ENCODE peak calls at places on chromosomes 6 and 20, in nine cellular contexts. D is psoas muscle, T is fibroblast of lung, A is cardiac muscle cell, S is stomach, U is lower lobe of right lung, H is astrocyte, Z is GM23338, E is IMR-90. Q is an unnamed sample. For H3K4me1, the result is how much of the 10 kb centered on the place peaks cover.

GRCh38 chr6:163335671-163336545 is 78.6 kb upstream of the QKI start:
- DNase-seq in D (peak), U (peak), E (peak), H (no peak), A (peak), Z (peak), T (no peak), S (no peak), Q (no peak)

GRCh38 chr20:51416532-51417244 is 125.8 kb downstream of the NFATC2 start:
- DNase-seq in S (no peak), D (no peak), Z (no peak), H (no peak), A (no peak), U (no peak), E (no peak), T (no peak), Q (no peak)

GRCh38 chr6:6003334-6004146 is 3.2 kb downstream of the NRN1 start:
- DNase-seq in T (no peak), E (no peak), Z (peak), D (no peak), A (peak), U (peak), S (no peak), H (no peak), Q (no peak)

GRCh38 chr6:134422426-134423231 is 104.7 kb upstream of the SGK1 start:
- DNase-seq in U (no peak), S (no peak), Z (no peak), T (peak), E (peak), A (no peak), D (no peak), H (peak), Q (peak)

GRCh38 chr6:43515808-43516207 is 918 bp downstream of the YIPF3 start:
- DNase-seq in E (no peak), T (no peak), U (no peak), H (no peak), S (no peak), Z (no peak), A (no peak), D (no peak), Q (no peak)

GRCh38 chr20:50395258-50395729 is 114.9 kb upstream of the PTPN1 start:
- DNase-seq in T (peak), U (peak), D (peak), A (no peak), E (peak), S (peak), Z (no peak), H (no peak), Q (no peak)

GRCh38 chr6:42193491-42193894 is 1.3 kb downstream of the GUCA1B start:
- DNase-seq in U (no peak), S (no peak), Z (peak), A (no peak), H (peak), D (no peak), T (peak), E (no peak), Q (peak)

GRCh38 chr6:159926542-159927203 is 35.9 kb downstream of the MAS1 start:
- DNase-seq in T (no peak), E (no peak), U (no peak), H (no peak), S (no peak), Z (no peak), D (no peak), A (no peak), Q (no peak)

GRCh38 chr20:10558635-10559187 is 115.1 kb downstream of the JAG1 start:
- DNase-seq in S (no peak), U (no peak), D (no peak), A (peak), T (peak), Z (no peak), H (peak), E (peak), Q (peak)

DNA sequence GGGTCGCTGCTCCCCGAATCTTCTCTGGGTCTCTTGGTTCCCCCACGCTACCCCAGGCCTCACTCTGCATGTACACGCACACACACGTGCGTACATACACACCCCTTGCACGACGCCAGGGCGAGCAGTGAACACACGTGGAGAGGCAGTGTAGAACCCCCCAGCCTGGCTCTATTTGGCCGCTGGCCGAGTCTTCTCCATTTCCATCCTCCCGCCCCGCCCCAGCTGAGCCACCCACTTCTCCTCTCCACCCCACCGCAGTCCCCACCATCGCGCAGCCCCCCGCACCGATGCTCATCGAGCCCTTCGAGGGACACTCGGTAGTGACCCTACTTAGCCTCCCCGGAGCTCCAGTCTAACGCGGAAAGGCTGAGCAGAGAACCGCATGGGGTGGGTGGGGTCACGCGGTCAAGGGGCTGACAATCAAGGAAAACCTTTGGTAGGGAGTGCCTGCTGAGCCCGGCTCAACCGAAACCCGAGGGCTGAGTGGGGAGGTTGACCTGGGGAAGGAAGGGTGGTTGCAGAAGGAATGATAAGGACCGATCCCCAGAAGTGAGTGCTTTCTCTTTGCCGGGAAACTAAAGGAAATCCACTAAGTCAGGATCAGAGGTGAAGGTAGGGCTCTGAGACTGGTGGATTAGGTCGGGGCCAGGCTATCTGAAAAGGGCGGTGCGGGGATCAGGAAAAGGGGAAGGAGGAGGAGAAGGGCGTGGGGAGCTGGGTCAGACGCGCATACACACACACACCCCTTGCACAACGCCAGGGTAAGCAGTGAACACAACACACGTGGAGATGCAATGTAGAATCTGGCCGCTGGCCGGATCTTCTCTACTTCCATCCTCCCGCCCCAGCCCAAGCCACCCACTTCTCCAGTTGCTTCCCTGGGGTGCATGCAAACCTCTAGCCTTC is 49.8 kb downstream of the CPXM1 start:
- DNase-seq in T (peak), U (peak), E (peak), A (no peak), S (peak), H (no peak), D (peak), Z (peak), Q (no peak)
- TF ChIP-seq CTCF in T (no peak), U (no peak), E (no peak), A (no peak), S (no peak), H (no peak), D (no peak), Z (no peak), Q (no peak)

GRCh38 chr6:105077592-105078463 is 102.0 kb downstream of the POPDC3 start:
- DNase-seq in A (peak), U (no peak), Z (peak), E (peak), T (peak), S (no peak), D (no peak), H (peak), Q (peak)
- H3K4me1 ChIP-seq in A (under half), U (under half), Z (under half), E (under half), T (under half), S (under half), D (under half), H (under half), Q (under half)

GRCh38 chr6:155327326-155328073 is 13.2 kb upstream of the TFB1M start:
- DNase-seq in T (peak), D (peak), S (peak), E (peak), A (peak), U (peak), H (peak), Z (peak), Q (no peak)
- TF ChIP-seq CTCF in T (peak), D (peak), S (no peak), E (peak), A (peak), U (peak), H (peak), Z (peak), Q (peak)

DNA sequence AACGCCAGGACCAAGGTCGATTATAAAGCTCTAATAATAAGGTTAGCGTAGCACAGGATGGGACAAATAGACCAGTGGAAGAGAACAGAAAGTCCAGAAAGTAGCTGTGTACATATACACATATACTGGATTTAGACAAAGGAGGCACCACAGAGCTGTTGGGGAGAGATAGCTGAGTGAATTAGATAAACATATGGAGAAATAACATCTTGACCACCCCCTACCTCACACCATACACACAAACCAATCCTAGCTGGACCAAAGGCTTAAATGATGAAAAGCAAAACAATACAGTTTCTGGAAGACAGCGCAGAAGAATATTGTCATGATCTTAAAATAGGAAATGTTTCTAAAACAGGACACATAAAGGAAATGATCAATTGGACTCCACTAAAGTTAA is 112.9 kb downstream of the PXDC1 start:
- DNase-seq in Z (no peak), D (no peak), E (no peak), H (no peak), A (no peak), U (no peak), T (no peak), S (no peak), Q (no peak)
- H3K4me1 ChIP-seq in Z (under half), D (under half), E (under half), H (under half), A (under half), U (under half), T (under half), S (under half), Q (under half)

GRCh38 chr6:85347787-85348186 is 102.1 kb upstream of the NT5E start:
- DNase-seq in U (no peak), Z (no peak), T (no peak), S (no peak), D (no peak), E (no peak), A (no peak), H (no peak), Q (no peak)
- TF ChIP-seq CTCF in U (no peak), Z (no peak), T (no peak), S (no peak), D (no peak), E (no peak), A (no peak), H (no peak), Q (no peak)

DNA sequence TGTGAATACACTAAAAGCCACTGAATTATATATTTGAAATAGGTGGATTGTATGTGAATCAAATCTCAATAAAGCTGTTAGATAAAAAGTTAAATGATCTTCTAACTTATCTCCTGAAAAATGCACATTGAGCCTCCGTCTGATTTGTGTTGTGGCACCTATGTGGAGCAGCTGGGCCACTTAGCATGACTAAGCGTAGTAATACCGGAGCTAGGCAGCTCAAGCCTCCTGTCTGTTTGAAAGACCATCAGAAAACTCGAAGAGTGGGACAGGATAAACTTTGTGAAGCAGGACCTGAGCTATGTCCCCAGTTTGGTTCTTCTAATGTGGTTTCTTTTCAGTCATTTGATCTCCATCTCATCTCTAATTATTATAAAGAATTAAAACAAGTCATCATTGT is 11.0 kb upstream of the NOL7 start:
- DNase-seq in Z (no peak), S (no peak), H (no peak), T (no peak), A (no peak), U (no peak), E (no peak), D (no peak), Q (no peak)
- H3K4me1 ChIP-seq in Z (under half), S (under half), H (under half), T (under half), A (under half), U (under half), E (under half), D (under half), Q (under half)

DNA sequence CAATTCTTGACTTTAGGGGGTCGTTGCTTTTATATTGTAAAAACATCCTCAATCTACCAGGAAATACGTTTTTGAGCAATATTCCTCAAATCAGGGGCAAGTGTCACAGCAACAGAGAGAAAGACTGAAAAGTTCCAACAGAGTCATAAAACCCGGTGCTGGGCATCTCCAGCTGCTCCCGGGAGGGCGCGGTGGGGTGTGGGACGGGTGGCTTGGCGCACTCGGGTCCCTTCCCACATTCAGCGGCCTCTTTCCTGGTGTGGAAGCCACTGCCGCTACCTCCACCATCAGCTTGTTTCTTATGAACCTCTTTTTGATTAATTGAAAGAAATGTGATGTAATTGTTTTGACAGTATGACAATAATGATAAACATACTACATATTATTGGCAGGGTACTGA is 98.2 kb downstream of the IRF4 start:
- DNase-seq in A (no peak), Z (no peak), H (no peak), U (no peak), E (no peak), S (no peak), D (no peak), T (no peak), Q (no peak)
- TF ChIP-seq CTCF in A (no peak), Z (no peak), H (no peak), U (no peak), E (no peak), S (no peak), D (no peak), T (no peak), Q (no peak)

GRCh38 chr6:167858842-167859520 is 32.3 kb downstream of the AFDN start:
- DNase-seq in U (no peak), H (peak), T (peak), Z (no peak), D (no peak), S (no peak), A (no peak), E (no peak), Q (no peak)
- H3K4me1 ChIP-seq in U (half or more), H (under half), T (under half), Z (half or more), D (under half), S (under half), A (half or more), E (under half), Q (under half)

GRCh38 chr6:16338577-16339262 is 100.3 kb downstream of the GMPR start:
- DNase-seq in U (no peak), D (peak), Z (peak), A (peak), H (peak), S (peak), E (peak), T (peak), Q (peak)
- TF ChIP-seq CTCF in U (peak), D (peak), Z (peak), A (peak), H (peak), S (no peak), E (peak), T (peak), Q (peak)

Q was measured in foreskin keratinocyte.